ENCODE peak calls at places on chromosomes 16 and 17, in four cellular contexts. N is H1, S is HepG2, W is K562. X is an unnamed sample.

GRCh38 chr17:83067071-83067717 is 12.2 kb upstream of the METRNL start:
- DNase-seq in W (no peak), S (no peak), N (peak), X (no peak)

GRCh38 chr17:4988168-4988567 is 693 bp upstream of the CAMTA2 start:
- DNase-seq in W (no peak), S (no peak), N (no peak), X (no peak)

GRCh38 chr16:70160821-70161220 is 12.8 kb upstream of the CLEC18C start:
- DNase-seq in N (no peak), W (peak), S (no peak), X (no peak)

GRCh38 chr17:75476274-75476673 is 19.8 kb downstream of the TMEM94 start:
- DNase-seq in W (no peak), N (no peak), S (no peak), X (no peak)

GRCh38 chr16:11639925-11640899 is 28.0 kb upstream of the SNN start:
- DNase-seq in W (no peak), S (peak), N (no peak), X (peak)

GRCh38 chr16:3070608-3071111 is 5.2 kb downstream of the IL32 start:
- DNase-seq in N (no peak), W (no peak), S (no peak), X (no peak)

GRCh38 chr16:49588061-49588460 is 214.5 kb downstream of the C16orf78 start:
- DNase-seq in S (no peak), N (peak), W (no peak), X (no peak)

GRCh38 chr17:59366040-59366757 is 34.7 kb downstream of the YPEL2 start:
- DNase-seq in N (peak), W (no peak), S (peak), X (no peak)

GRCh38 chr17:69154267-69154666 is 12.6 kb upstream of the ABCA6 start:
- DNase-seq in W (no peak), N (no peak), S (peak), X (no peak)

GRCh38 chr17:416293-417206 is 63.9 kb upstream of the RPH3AL start:
- DNase-seq in W (no peak), N (no peak), S (no peak), X (no peak)

GRCh38 chr17:13531701-13532100 is 70.0 kb downstream of the HS3ST3A1 start:
- DNase-seq in N (no peak), S (no peak), W (no peak), X (no peak)

GRCh38 chr17:64256913-64257807 is 5.9 kb downstream of the TEX2 start:
- DNase-seq in N (no peak), W (no peak), S (no peak), X (no peak)

GRCh38 chr16:26365555-26365954 is 673.8 kb downstream of the HS3ST4 start:
- DNase-seq in W (no peak), N (no peak), S (no peak), X (no peak)

GRCh38 chr17:82839617-82840292 is at the start of gene ZNF750:
- DNase-seq in N (no peak), S (no peak), W (no peak), X (no peak)

GRCh38 chr17:2212328-2212981 is 91.1 kb downstream of the SMG6 start:
- DNase-seq in W (no peak), N (no peak), S (no peak), X (no peak)

GRCh38 chr16:72847187-72848044 is 200.5 kb downstream of the ZFHX3 start:
- DNase-seq in S (peak), W (peak), N (no peak), X (peak)

GRCh38 chr17:68580236-68580903 is 20.8 kb downstream of the FAM20A start:
- DNase-seq in N (no peak), S (peak), W (no peak), X (no peak)

GRCh38 chr16:64589836-64590235 is 532.0 kb downstream of the CDH11 start:
- DNase-seq in S (no peak), N (no peak), W (no peak), X (no peak)

GRCh38 chr16:27401768-27402568 is at the start of gene IL21R:
- DNase-seq in N (no peak), S (no peak), W (no peak), X (no peak)

GRCh38 chr17:42224651-42225050 is 30.4 kb upstream of the GHDC start:
- DNase-seq in S (no peak), N (no peak), W (no peak), X (no peak)

GRCh38 chr17:30312218-30312617 is 20.5 kb upstream of the BLMH start:
- DNase-seq in S (no peak), N (no peak), W (no peak), X (no peak)

GRCh38 chr16:55912022-55912421 is 36.8 kb upstream of the CES5A start:
- DNase-seq in N (no peak), S (no peak), W (no peak), X (no peak)

GRCh38 chr16:10957771-10958486 is 13.6 kb downstream of the CLEC16A start:
- DNase-seq in W (no peak), N (no peak), S (no peak), X (no peak)

GRCh38 chr17:14301279-14301760 is 439 bp downstream of the HS3ST3B1 start:
- DNase-seq in N (no peak), S (no peak), W (peak), X (peak)

GRCh38 chr17:40791116-40791515 is 8.6 kb downstream of the KRT28 start:
- DNase-seq in S (no peak), N (no peak), W (no peak), X (no peak)

GRCh38 chr16:3879887-3880564 is 487 bp downstream of the CREBBP start:
- DNase-seq in N (no peak), S (no peak), W (peak), X (peak)

GRCh38 chr17:74008196-74008595 is 195.3 kb upstream of the RPL38 start:
- DNase-seq in N (peak), S (peak), W (peak), X (peak)

GRCh38 chr17:31425646-31426045 is 34.2 kb downstream of the RAB11FIP4 start:
- DNase-seq in N (peak), S (peak), W (no peak), X (no peak)

GRCh38 chr17:40551091-40551873 is 14.0 kb downstream of the CCR7 start:
- DNase-seq in W (no peak), N (no peak), S (peak), X (peak)

GRCh38 chr17:43468746-43469544 is 14.8 kb upstream of the DHX8 start:
- DNase-seq in S (peak), W (no peak), N (no peak), X (peak)

GRCh38 chr16:66382966-66383299 is 16.4 kb downstream of the CDH5 start:
- DNase-seq in N (no peak), S (peak), W (no peak), X (peak)

GRCh38 chr17:12107905-12108304 is 87.2 kb downstream of the MAP2K4 start:
- DNase-seq in W (no peak), N (no peak), S (no peak), X (no peak)

GRCh38 chr16:6496996-6497395 is 835.6 kb upstream of the RBFOX1 start:
- DNase-seq in W (no peak), N (no peak), S (no peak), X (no peak)

GRCh38 chr16:6492742-6493141 is 839.9 kb upstream of the RBFOX1 start:
- DNase-seq in W (no peak), S (no peak), N (no peak), X (no peak)

GRCh38 chr16:6493555-6493954 is 839.1 kb upstream of the RBFOX1 start:
- DNase-seq in W (no peak), N (no peak), S (no peak), X (no peak)
- TF ChIP-seq PHF8 in W (no peak), N (no peak), S (no peak), X (no peak)

GRCh38 chr16:77790964-77791363 is 2.6 kb downstream of the VAT1L start:
- DNase-seq in W (no peak), S (no peak), N (no peak), X (no peak)

GRCh38 chr16:77789085-77789611 is 784 bp downstream of the VAT1L start:
- DNase-seq in W (no peak), S (no peak), N (peak), X (no peak)

GRCh38 chr16:77794586-77794985 is 6.2 kb downstream of the VAT1L start:
- DNase-seq in W (no peak), S (no peak), N (no peak), X (no peak)

GRCh38 chr16:77789646-77790370 is 1.4 kb downstream of the VAT1L start:
- DNase-seq in W (no peak), S (no peak), N (peak), X (no peak)

DNA sequence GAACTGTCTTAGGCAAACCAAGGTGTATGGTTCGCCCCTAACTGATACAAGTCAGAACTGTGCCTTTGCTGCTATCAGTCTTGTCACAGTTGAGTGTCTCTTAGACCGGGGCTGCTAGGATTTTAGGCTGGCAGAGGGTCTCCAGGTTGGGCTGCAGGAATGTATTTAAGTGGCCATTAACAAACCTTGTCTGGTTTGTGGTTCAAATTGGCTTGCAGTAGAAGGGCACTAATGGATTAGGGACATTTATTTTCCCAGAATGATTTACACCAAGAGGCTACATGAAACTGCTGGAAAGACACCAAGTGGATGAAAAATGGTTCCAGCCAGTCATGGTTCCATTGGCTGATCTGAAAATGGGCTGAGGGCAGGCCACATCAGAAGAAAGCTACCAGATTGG is 5.1 kb downstream of the VAT1L start:
- DNase-seq in W (no peak), S (no peak), N (no peak), X (no peak)
- TF ChIP-seq PHF8 in W (no peak), S (no peak), N (no peak), X (no peak)

GRCh38 chr16:1113489-1113888 is 17.4 kb upstream of the C1QTNF8 start:
- DNase-seq in N (no peak), W (no peak), S (no peak), X (no peak)
- TF ChIP-seq PHF8 in N (no peak), W (no peak), S (no peak), X (no peak)

DNA sequence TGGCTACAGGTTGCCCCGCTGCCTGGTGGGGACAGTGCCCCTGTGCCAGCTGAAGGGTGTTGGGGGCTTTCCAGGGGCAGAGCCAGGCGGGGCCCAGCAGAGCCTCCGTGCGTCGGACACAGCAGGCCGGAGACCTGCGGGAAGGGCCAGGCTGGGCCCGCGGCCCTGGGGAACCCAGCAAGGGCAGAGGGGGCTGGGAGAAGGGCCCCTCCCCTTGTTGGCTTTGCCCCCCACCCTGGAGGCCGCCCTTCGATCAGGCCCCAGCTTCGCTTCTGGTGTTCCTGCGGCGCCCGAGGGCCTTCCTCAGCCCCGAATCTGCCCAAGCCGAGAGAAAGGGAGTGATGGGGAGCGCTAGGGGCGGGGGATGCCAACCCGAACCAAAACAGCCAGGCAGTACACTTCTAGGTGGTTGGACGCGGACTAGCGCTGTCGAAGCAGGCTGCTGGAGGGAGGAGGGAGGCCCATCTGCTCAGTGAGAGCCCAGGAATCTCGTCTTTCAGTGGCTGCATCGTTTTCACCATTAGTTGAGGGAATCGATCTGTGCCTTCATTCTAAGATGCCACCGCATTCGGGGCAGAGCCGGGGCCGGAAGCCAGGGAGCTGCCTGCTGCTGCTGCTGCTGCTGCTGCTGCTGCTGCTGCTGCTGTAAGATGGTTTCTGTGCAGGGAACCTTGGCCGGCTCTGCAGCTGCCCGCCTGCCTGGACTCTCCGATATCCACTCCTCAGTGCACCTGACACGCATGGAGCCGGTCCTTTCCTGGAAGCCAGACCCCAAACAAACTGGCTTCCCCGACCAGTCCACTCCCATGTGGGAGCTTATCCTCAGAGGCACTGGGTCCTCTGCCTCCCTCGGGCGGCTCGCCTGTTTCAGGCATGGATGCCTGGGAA is 1.6 kb downstream of the JPH3 start:
- DNase-seq in S (no peak), N (no peak), W (no peak), X (no peak)
- TF ChIP-seq PHF8 in S (no peak), N (no peak), W (no peak), X (no peak)

DNA sequence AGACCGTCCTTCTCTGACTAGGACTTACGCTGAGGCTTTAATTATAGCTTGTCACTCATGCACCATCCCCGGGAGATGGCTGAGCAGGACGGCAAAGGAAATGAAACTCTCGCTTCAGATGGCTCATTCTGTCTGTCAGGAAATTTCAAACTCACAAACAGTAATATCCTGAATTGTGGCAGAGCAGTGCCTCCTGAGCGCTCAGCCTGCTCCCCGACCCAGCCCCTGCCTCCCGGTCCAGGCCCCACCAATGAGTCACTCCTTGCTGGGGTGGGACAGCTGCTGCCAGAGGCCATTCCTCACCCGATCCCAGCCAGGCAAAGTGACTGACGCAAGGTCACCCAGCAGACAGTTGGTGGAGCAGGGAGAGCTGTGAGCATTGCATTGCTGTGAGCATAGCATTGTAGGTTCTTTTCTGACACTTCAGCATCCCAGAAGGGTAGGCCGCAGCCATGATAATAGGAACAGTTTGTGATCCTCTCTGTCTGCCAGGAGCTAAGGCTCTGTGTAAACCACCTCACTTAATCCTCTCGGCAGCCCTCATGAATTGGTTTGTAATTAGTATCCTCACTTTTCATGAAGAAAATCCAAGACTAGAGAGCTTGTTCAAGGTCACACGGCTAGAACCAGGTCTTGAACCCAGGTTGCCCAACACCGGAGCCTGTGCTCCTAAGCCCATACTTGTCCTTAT is 20.9 kb downstream of the CCDC182 start:
- DNase-seq in N (no peak), W (no peak), S (no peak), X (no peak)
- TF ChIP-seq PHF8 in N (no peak), W (no peak), S (no peak), X (no peak)

GRCh38 chr16:48256579-48257177 is 9.3 kb upstream of the ABCC11 start:
- DNase-seq in N (no peak), W (no peak), S (no peak), X (no peak)

GRCh38 chr16:48247311-48247710 is at the start of gene ABCC11:
- DNase-seq in S (no peak), N (no peak), W (no peak), X (no peak)

GRCh38 chr16:48246066-48246465 is 1.3 kb downstream of the ABCC11 start:
- DNase-seq in N (no peak), S (no peak), W (no peak), X (no peak)

GRCh38 chr16:48250520-48251278 is 3.4 kb upstream of the ABCC11 start:
- DNase-seq in W (no peak), N (no peak), S (no peak), X (no peak)

GRCh38 chr16:48252013-48252412 is 4.7 kb upstream of the ABCC11 start:
- DNase-seq in N (no peak), W (no peak), S (no peak), X (no peak)
- TF ChIP-seq PHF8 in N (no peak), W (no peak), S (no peak), X (no peak)

GRCh38 chr17:8954339-8954738 is 11.2 kb downstream of the PIK3R5 start:
- DNase-seq in N (no peak), S (no peak), W (no peak), X (no peak)

GRCh38 chr17:8956521-8956920 is 9.0 kb downstream of the PIK3R5 start:
- DNase-seq in W (no peak), S (no peak), N (no peak), X (no peak)

GRCh38 chr17:8957721-8958120 is 7.8 kb downstream of the PIK3R5 start:
- DNase-seq in N (peak), W (no peak), S (no peak), X (no peak)

GRCh38 chr17:8955021-8955420 is 10.5 kb downstream of the PIK3R5 start:
- DNase-seq in N (no peak), W (no peak), S (no peak), X (no peak)

DNA sequence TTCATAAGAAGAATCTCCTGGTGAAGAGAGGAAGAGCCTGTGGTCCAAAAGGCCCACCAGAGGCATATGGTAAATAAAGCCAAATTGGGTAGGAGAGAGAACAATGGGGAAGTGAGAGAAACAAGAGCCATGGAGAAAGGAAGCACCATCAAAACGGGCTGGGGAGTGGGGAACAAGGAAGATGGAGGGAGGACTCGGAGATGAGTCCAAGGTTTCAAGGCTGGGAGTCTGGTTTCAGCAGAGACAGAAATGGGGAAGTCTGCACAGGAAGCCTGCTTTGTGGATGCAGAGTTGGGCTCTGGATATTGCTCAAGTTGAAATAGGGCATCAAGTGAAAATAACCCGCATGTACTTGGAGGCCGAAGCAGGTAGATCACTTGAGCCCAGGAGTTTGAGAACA is 9.9 kb downstream of the PIK3R5 start:
- DNase-seq in S (no peak), N (no peak), W (no peak), X (no peak)
- TF ChIP-seq PHF8 in S (no peak), N (no peak), W (no peak), X (no peak)

DNA sequence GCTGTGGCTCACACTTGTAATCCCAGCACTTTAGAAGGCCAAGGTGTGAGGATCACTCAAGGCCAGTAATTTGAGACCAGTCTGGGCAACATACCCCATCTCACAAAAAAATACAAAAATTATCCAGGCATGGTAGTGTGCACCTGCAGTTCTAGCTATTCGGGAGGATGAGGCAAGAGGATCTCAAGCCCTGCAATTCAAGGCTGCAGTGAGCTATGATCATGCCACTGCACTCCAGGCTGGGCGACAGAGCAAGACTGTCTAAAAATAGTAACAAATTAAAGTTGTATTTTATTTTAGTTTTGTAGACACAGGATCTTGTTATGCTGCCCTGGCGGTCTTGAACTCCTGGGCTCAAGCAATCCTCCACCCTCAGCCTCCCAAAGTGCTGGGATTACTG is 18.2 kb downstream of the USP31 start:
- DNase-seq in N (no peak), S (no peak), W (no peak), X (no peak)
- TF ChIP-seq PHF8 in N (no peak), S (no peak), W (no peak), X (no peak)

GRCh38 chr16:86512301-86512859 is 2.1 kb downstream of the FOXF1 start:
- DNase-seq in W (no peak), S (no peak), N (peak), X (no peak)

GRCh38 chr16:86514656-86515376 is 4.5 kb downstream of the FOXF1 start:
- DNase-seq in N (no peak), W (no peak), S (no peak), X (no peak)

GRCh38 chr16:86512860-86513470 is 2.6 kb downstream of the FOXF1 start:
- DNase-seq in N (peak), W (no peak), S (no peak), X (no peak)

GRCh38 chr16:86515420-86515779 is 5.1 kb downstream of the FOXF1 start:
- DNase-seq in N (peak), W (no peak), S (no peak), X (no peak)

GRCh38 chr16:86513471-86514277 is 3.3 kb downstream of the FOXF1 start:
- DNase-seq in N (no peak), S (no peak), W (no peak), X (no peak)
- TF ChIP-seq PHF8 in N (no peak), S (no peak), W (no peak), X (no peak)

GRCh38 chr17:49891694-49892389 is 44.0 kb upstream of the TAC4 start:
- DNase-seq in W (no peak), N (no peak), S (no peak), X (no peak)

GRCh38 chr17:49890852-49891251 is 43.0 kb upstream of the TAC4 start:
- DNase-seq in S (no peak), N (no peak), W (no peak), X (no peak)

GRCh38 chr17:49887744-49888360 is 40.0 kb upstream of the TAC4 start:
- DNase-seq in S (no peak), W (no peak), N (no peak), X (no peak)

GRCh38 chr17:49889500-49889899 is 41.6 kb upstream of the TAC4 start:
- DNase-seq in S (no peak), N (no peak), W (no peak), X (no peak)

GRCh38 chr17:49890077-49890821 is 42.4 kb upstream of the TAC4 start:
- DNase-seq in W (no peak), N (peak), S (no peak), X (no peak)
- TF ChIP-seq PHF8 in W (no peak), N (no peak), S (no peak), X (no peak)